ENCODE peak calls at places on chromosomes 3 and 15, in six cellular contexts. A, E, Y, U, H and Q are unnamed samples.

GRCh38 chr3:188830955-188831354 is 340.8 kb upstream of the TPRG1 start:
- DNase-seq in A (no peak), E (no peak), Y (no peak), U (no peak), H (no peak), Q (no peak)

GRCh38 chr3:159548675-159549335 is 439.8 kb upstream of the IL12A start:
- DNase-seq in A (no peak), E (peak), Y (no peak), U (no peak), H (no peak), Q (no peak)

GRCh38 chr3:55267206-55267930 is 219.7 kb downstream of the WNT5A start:
- DNase-seq in A (no peak), E (no peak), Y (no peak), U (no peak), H (no peak), Q (no peak)

GRCh38 chr15:74294010-74294409 is 57.9 kb downstream of the CCDC33 start:
- DNase-seq in A (no peak), E (no peak), Y (peak), U (no peak), H (no peak), Q (no peak)

GRCh38 chr15:24857094-24857437 is 97.7 kb upstream of the SNRPN start:
- DNase-seq in A (peak), E (no peak), Y (no peak), U (no peak), H (no peak), Q (no peak)

GRCh38 chr3:37989821-37990480 is 635 bp upstream of the VILL start:
- DNase-seq in A (no peak), E (no peak), Y (no peak), U (no peak), H (no peak), Q (no peak)

GRCh38 chr3:8909160-8909559 is 54.1 kb downstream of the RAD18 start:
- DNase-seq in A (no peak), E (no peak), Y (no peak), U (no peak), H (no peak), Q (no peak)

GRCh38 chr15:73873456-73873855 is at the start of gene TBC1D21:
- DNase-seq in A (no peak), E (no peak), Y (no peak), U (no peak), H (no peak), Q (no peak)

GRCh38 chr3:148227534-148227933 is 470.2 kb upstream of the AGTR1 start:
- DNase-seq in A (peak), E (no peak), Y (no peak), U (no peak), H (no peak), Q (no peak)

GRCh38 chr15:88647362-88648105 is 8.7 kb downstream of the ISG20 start:
- DNase-seq in A (no peak), E (no peak), Y (no peak), U (no peak), H (no peak), Q (no peak)

GRCh38 chr3:190616627-190617026 is 102.7 kb downstream of the IL1RAP start:
- DNase-seq in A (no peak), E (no peak), Y (no peak), U (no peak), H (no peak), Q (no peak)

GRCh38 chr15:31267161-31268107 is 59.2 kb upstream of the KLF13 start:
- DNase-seq in A (no peak), E (no peak), Y (no peak), U (no peak), H (no peak), Q (no peak)

GRCh38 chr3:122000936-122001605 is 21.0 kb downstream of the ILDR1 start:
- DNase-seq in A (no peak), E (no peak), Y (no peak), U (no peak), H (no peak), Q (no peak)

GRCh38 chr15:39338251-39338650 is 242.6 kb upstream of the THBS1 start:
- DNase-seq in A (no peak), E (no peak), Y (no peak), U (no peak), H (no peak), Q (no peak)

GRCh38 chr3:10357592-10358308 is 36.8 kb upstream of the SEC13 start:
- DNase-seq in A (no peak), E (peak), Y (no peak), U (no peak), H (peak), Q (peak)

GRCh38 chr3:8767667-8768363 is 1.6 kb downstream of the OXTR start:
- DNase-seq in A (peak), E (no peak), Y (peak), U (no peak), H (no peak), Q (peak)

GRCh38 chr3:188214442-188214841 is 60.5 kb downstream of the LPP start:
- DNase-seq in A (no peak), E (no peak), Y (no peak), U (no peak), H (no peak), Q (no peak)

GRCh38 chr3:45955017-45955647 is 11.9 kb downstream of the CXCR6 start:
- DNase-seq in A (peak), E (no peak), Y (no peak), U (no peak), H (no peak), Q (no peak)